ENCODE peak calls at places on chromosomes 13 and 19, in four cellular contexts. B is H1, S is HepG2, T is GM12878. W is an unnamed sample.

GRCh38 chr13:51009597-51009996 is 100.0 kb downstream of the RNASEH2B start:
- DNase-seq in B (no peak), S (no peak), T (no peak), W (no peak)

GRCh38 chr19:46604781-46605355 is 3.7 kb downstream of the CALM3 start:
- DNase-seq in B (no peak), S (no peak), T (no peak), W (no peak)

GRCh38 chr19:45464861-45465427 is 2.9 kb upstream of the FOSB start:
- DNase-seq in S (no peak), T (no peak), B (no peak), W (no peak)

GRCh38 chr19:50563597-50563996 is 4.6 kb downstream of the LRRC4B start:
- DNase-seq in T (no peak), S (no peak), B (no peak), W (no peak)

GRCh38 chr19:56477429-56478338 is 539 bp upstream of the ZNF667 start:
- DNase-seq in B (peak), S (no peak), T (no peak), W (peak)

GRCh38 chr19:47247308-47247990 is 8.9 kb upstream of the CCDC9 start:
- DNase-seq in S (peak), T (no peak), B (no peak), W (no peak)

GRCh38 chr13:20877902-20878301 is 24.6 kb downstream of the XPO4 start:
- DNase-seq in T (no peak), S (no peak), B (no peak), W (no peak)

GRCh38 chr13:92952161-92952560 is 274.4 kb upstream of the GPC6 start:
- DNase-seq in B (no peak), S (no peak), T (no peak), W (no peak)

GRCh38 chr19:1408300-1409203 is 1.2 kb downstream of the DAZAP1 start:
- DNase-seq in S (no peak), B (no peak), T (no peak), W (no peak)

GRCh38 chr19:36245210-36246005 is 30.5 kb downstream of the ZNF146 start:
- DNase-seq in T (no peak), B (peak), S (no peak), W (peak)

GRCh38 chr19:44623080-44623479 is 9.7 kb downstream of the IGSF23 start:
- DNase-seq in S (no peak), B (no peak), T (no peak), W (no peak)

GRCh38 chr19:16315825-16316505 is 8.7 kb upstream of the KLF2 start:
- DNase-seq in B (no peak), T (no peak), S (no peak), W (no peak)

GRCh38 chr19:35995655-35995993 is 636 bp downstream of the SDHAF1 start:
- DNase-seq in B (no peak), S (peak), T (no peak), W (no peak)

GRCh38 chr19:32558607-32559228 is 22.3 kb upstream of the PDCD5 start:
- DNase-seq in B (no peak), S (no peak), T (no peak), W (no peak)

GRCh38 chr13:37621811-37622361 is 23.3 kb upstream of the POSTN start:
- DNase-seq in T (no peak), B (no peak), S (no peak), W (no peak)

GRCh38 chr13:54226866-54227265 is 1198.3 kb downstream of the OLFM4 start:
- DNase-seq in B (no peak), T (no peak), S (no peak), W (no peak)

GRCh38 chr13:67119481-67119883 is 110.7 kb downstream of the PCDH9 start:
- DNase-seq in S (no peak), T (no peak), B (no peak), W (no peak)

GRCh38 chr19:28710278-28710677 is 502.7 kb downstream of the UQCRFS1 start:
- DNase-seq in S (peak), T (peak), B (no peak), W (peak)

GRCh38 chr19:7004313-7004931 is 16.8 kb downstream of the MBD3L2B start:
- DNase-seq in B (no peak), T (no peak), S (peak), W (peak)

GRCh38 chr13:51764184-51765141 is 39.5 kb downstream of the DHRS12 start:
- DNase-seq in T (peak), B (no peak), S (peak), W (no peak)

GRCh38 chr19:40348961-40349507 is 539 bp downstream of the PLD3 start:
- DNase-seq in T (no peak), S (peak), B (no peak), W (no peak)

GRCh38 chr13:73367886-73368285 is 309.1 kb downstream of the KLF5 start:
- DNase-seq in S (no peak), B (no peak), T (no peak), W (no peak)

GRCh38 chr19:44202470-44202869 is 9.9 kb upstream of the ZNF227 start:
- DNase-seq in S (no peak), B (no peak), T (no peak), W (no peak)

GRCh38 chr13:110044521-110045200 is 258.3 kb upstream of the IRS2 start:
- DNase-seq in B (no peak), T (no peak), S (no peak), W (peak)

GRCh38 chr19:49340865-49341718 is 5.9 kb downstream of the CD37 start:
- DNase-seq in B (no peak), S (no peak), T (no peak), W (no peak)

GRCh38 chr13:53090507-53090906 is 61.9 kb downstream of the OLFM4 start:
- DNase-seq in S (no peak), B (no peak), T (no peak), W (no peak)

GRCh38 chr19:38251564-38252051 is 4.6 kb downstream of the PPP1R14A start:
- DNase-seq in T (no peak), B (no peak), S (no peak), W (no peak)
- H3K4me3 ChIP-seq in T (no peak), B (peak), S (peak), W (no peak)

DNA sequence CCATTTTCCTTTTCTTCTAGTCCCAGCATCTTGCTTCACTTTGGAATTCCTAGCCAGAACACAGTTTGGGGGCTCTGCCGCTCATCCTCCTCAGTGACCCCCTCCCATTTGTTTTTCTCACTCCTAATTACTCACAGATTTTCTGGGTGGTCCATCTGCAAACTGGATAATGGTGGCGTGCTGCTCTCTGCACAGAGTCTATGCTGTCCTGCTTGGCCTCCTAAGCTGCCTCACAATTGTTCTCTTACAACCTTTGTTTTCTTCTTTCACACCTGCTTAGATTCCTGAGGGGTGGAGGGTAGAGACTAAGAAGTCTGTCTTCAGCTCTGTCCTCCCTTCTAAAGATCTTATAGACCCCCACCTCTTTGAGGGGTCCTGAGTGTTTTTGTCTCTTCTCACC is 80.7 kb downstream of the SHISA2 start:
- DNase-seq in S (no peak), T (no peak), B (no peak), W (no peak)
- TF ChIP-seq SUZ12 in S (no peak), T (no peak), B (no peak), W (no peak)

GRCh38 chr13:112986470-112986869 is 17.5 kb downstream of the MCF2L start:
- DNase-seq in B (no peak), S (no peak), T (no peak), W (no peak)

GRCh38 chr13:112986946-112987345 is 17.9 kb downstream of the MCF2L start:
- DNase-seq in S (no peak), B (no peak), T (no peak), W (no peak)

GRCh38 chr13:112985803-112986408 is 16.9 kb downstream of the MCF2L start:
- DNase-seq in S (no peak), T (no peak), B (no peak), W (no peak)

GRCh38 chr13:112984954-112985802 is 16.2 kb downstream of the MCF2L start:
- DNase-seq in T (no peak), S (peak), B (no peak), W (no peak)

DNA sequence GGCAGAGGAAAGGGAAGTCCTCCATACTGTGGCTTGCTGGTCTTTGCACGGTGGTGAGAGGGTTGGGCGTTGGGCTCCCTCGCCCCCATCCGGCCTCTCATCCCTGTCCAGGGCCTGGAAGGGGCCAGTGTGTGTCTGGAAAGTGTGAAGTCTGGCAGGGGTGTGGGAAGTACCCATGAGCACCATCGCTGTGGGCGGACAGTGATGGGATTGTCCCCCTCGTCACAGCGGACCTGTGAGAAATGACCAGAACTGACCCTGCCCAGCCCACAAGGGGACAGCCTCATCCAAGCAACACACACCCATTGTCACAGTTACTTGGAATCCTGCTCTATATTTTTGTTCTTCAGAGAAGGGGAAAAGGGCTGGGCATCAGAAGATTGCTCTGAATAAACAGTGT is 18.6 kb downstream of the MCF2L start:
- DNase-seq in B (no peak), S (no peak), T (no peak), W (no peak)
- H3K4me3 ChIP-seq in B (no peak), S (no peak), T (no peak), W (no peak)

DNA sequence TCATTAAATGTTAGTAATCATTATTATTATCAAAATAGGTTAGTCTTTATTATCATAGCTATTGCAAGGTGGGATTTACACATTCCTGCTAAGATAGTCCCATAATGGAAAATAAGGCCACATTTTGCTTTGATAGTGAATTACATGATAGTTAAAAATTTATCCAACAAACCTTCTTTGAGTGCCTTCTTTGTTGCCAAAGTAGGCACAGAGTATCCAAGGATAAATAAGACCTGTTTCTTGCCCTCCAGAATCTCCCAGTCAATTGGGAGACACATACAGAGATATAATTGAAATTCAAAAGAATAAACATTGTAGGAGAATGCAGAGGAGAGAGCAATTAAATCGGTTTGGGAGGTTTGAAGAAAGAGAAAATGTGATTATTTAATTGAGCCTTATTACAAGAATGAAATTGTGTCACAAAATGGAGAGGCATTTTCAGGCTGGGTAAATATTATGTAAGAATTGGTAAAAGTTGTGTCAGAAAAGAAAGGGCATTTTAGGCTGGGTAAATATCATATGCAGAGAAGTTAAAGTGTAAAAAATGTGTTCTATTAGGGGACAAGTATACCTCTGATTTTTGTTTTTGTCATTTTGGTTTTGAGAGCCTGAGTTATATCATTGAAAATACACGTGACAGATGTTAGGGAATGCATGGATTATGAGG is 189.3 kb downstream of the POU4F1 start:
- DNase-seq in T (no peak), S (no peak), B (no peak), W (no peak)
- TF ChIP-seq SUZ12 in T (no peak), S (no peak), B (no peak), W (no peak)

DNA sequence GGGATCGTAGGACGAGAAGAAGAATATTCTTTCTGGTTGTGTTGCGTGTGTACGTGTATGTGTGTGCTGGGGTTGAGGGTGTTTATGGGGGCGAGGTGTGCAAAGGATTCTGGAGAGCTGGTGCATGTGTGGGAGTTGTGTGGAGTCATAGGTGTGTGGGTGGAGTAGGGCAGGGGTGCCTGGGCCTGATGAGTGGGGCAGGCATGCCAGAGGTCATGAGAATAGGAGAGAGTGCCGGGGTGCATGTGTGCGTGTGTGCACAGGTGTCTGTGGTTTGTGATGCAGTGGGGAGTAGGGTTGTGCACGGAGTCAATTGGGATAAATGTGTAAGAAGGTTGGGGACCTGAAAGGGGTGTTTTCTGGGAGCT is 649 bp downstream of the TMEM91 start:
- DNase-seq in T (no peak), B (no peak), S (no peak), W (no peak)
- H3K4me3 ChIP-seq in T (peak), B (peak), S (peak), W (peak)

GRCh38 chr13:78589206-78589605 is 14.1 kb downstream of the POU4F1 start:
- DNase-seq in T (no peak), S (peak), B (no peak), W (no peak)
- TF ChIP-seq SUZ12 in T (no peak), S (no peak), B (no peak), W (no peak)

GRCh38 chr19:42201489-42202289 is 15.8 kb downstream of the DEDD2 start:
- DNase-seq in T (peak), B (no peak), S (no peak), W (no peak)
- H3K4me3 ChIP-seq in T (peak), B (no peak), S (no peak), W (no peak)

GRCh38 chr19:8611391-8611883 is 922 bp upstream of the ADAMTS10 start:
- DNase-seq in S (no peak), B (no peak), T (no peak), W (no peak)
- TF ChIP-seq SUZ12 in S (no peak), B (no peak), T (no peak), W (no peak)